ENCODE peak calls at places on chromosomes 12 and 14, in eight cellular contexts. One of them, this sample, is unnamed.

GRCh38 chr14:69318241-69318640 is 58.3 kb downstream of the GALNT16 start:
- DNase-seq in astrocyte of the spinal cord: no peak
- DNase-seq in stimulated activated CD4-positive, alpha-beta T cell treated with anti-CD3 and anti-CD28 coated beads, Interleukin-2, amount 100 ng/mL, for 48 hours: no peak
- DNase-seq in hypothalamus: no peak
- DNase-seq in activated naive CD8-positive, alpha-beta T cell treated with anti-CD3 and anti-CD28 coated beads, Interleukin-2, amount 50 U/mL, for 24 hours: no peak
- DNase-seq in endothelial cell: no peak
- DNase-seq in fibroblast of the aortic adventitia: no peak
- DNase-seq in small intestine: no peak
- DNase-seq in this sample: no peak

GRCh38 chr12:75446857-75447256 is 33.7 kb upstream of the GLIPR1 start:
- DNase-seq in astrocyte of the spinal cord: peak
- DNase-seq in stimulated activated CD4-positive, alpha-beta T cell treated with anti-CD3 and anti-CD28 coated beads, Interleukin-2, amount 100 ng/mL, for 48 hours: no peak
- DNase-seq in hypothalamus: no peak
- DNase-seq in activated naive CD8-positive, alpha-beta T cell treated with anti-CD3 and anti-CD28 coated beads, Interleukin-2, amount 50 U/mL, for 24 hours: no peak
- DNase-seq in endothelial cell: no peak
- DNase-seq in fibroblast of the aortic adventitia: peak
- DNase-seq in small intestine: no peak
- DNase-seq in this sample: no peak

GRCh38 chr12:52633383-52633782 is 15.0 kb upstream of the KRT73 start:
- DNase-seq in astrocyte of the spinal cord: no peak
- DNase-seq in stimulated activated CD4-positive, alpha-beta T cell treated with anti-CD3 and anti-CD28 coated beads, Interleukin-2, amount 100 ng/mL, for 48 hours: no peak
- DNase-seq in hypothalamus: no peak
- DNase-seq in activated naive CD8-positive, alpha-beta T cell treated with anti-CD3 and anti-CD28 coated beads, Interleukin-2, amount 50 U/mL, for 24 hours: no peak
- DNase-seq in endothelial cell: no peak
- DNase-seq in fibroblast of the aortic adventitia: no peak
- DNase-seq in small intestine: no peak
- DNase-seq in this sample: peak

GRCh38 chr14:88879016-88879415 is 54.6 kb downstream of the TTC8 start:
- DNase-seq in astrocyte of the spinal cord: peak
- DNase-seq in stimulated activated CD4-positive, alpha-beta T cell treated with anti-CD3 and anti-CD28 coated beads, Interleukin-2, amount 100 ng/mL, for 48 hours: no peak
- DNase-seq in hypothalamus: no peak
- DNase-seq in activated naive CD8-positive, alpha-beta T cell treated with anti-CD3 and anti-CD28 coated beads, Interleukin-2, amount 50 U/mL, for 24 hours: no peak
- DNase-seq in endothelial cell: no peak
- DNase-seq in fibroblast of the aortic adventitia: peak
- DNase-seq in small intestine: no peak
- DNase-seq in this sample: no peak

GRCh38 chr14:41718477-41719166 is 111.9 kb downstream of the LRFN5 start:
- DNase-seq in astrocyte of the spinal cord: no peak
- DNase-seq in stimulated activated CD4-positive, alpha-beta T cell treated with anti-CD3 and anti-CD28 coated beads, Interleukin-2, amount 100 ng/mL, for 48 hours: no peak
- DNase-seq in hypothalamus: no peak
- DNase-seq in activated naive CD8-positive, alpha-beta T cell treated with anti-CD3 and anti-CD28 coated beads, Interleukin-2, amount 50 U/mL, for 24 hours: no peak
- DNase-seq in endothelial cell: no peak
- DNase-seq in fibroblast of the aortic adventitia: no peak
- DNase-seq in small intestine: no peak
- DNase-seq in this sample: peak

GRCh38 chr12:120077260-120077659 is 39.3 kb downstream of the RAB35 start:
- DNase-seq in astrocyte of the spinal cord: no peak
- DNase-seq in stimulated activated CD4-positive, alpha-beta T cell treated with anti-CD3 and anti-CD28 coated beads, Interleukin-2, amount 100 ng/mL, for 48 hours: no peak
- DNase-seq in hypothalamus: no peak
- DNase-seq in activated naive CD8-positive, alpha-beta T cell treated with anti-CD3 and anti-CD28 coated beads, Interleukin-2, amount 50 U/mL, for 24 hours: no peak
- DNase-seq in endothelial cell: no peak
- DNase-seq in fibroblast of the aortic adventitia: no peak
- DNase-seq in small intestine: no peak
- DNase-seq in this sample: no peak

GRCh38 chr12:117660896-117661295 is 299.5 kb upstream of the NOS1 start:
- DNase-seq in astrocyte of the spinal cord: no peak
- DNase-seq in stimulated activated CD4-positive, alpha-beta T cell treated with anti-CD3 and anti-CD28 coated beads, Interleukin-2, amount 100 ng/mL, for 48 hours: no peak
- DNase-seq in hypothalamus: no peak
- DNase-seq in activated naive CD8-positive, alpha-beta T cell treated with anti-CD3 and anti-CD28 coated beads, Interleukin-2, amount 50 U/mL, for 24 hours: no peak
- DNase-seq in endothelial cell: no peak
- DNase-seq in fibroblast of the aortic adventitia: no peak
- DNase-seq in small intestine: no peak
- DNase-seq in this sample: no peak

GRCh38 chr12:111035578-111036301 is 115.4 kb upstream of the MYL2 start:
- DNase-seq in astrocyte of the spinal cord: no peak
- DNase-seq in stimulated activated CD4-positive, alpha-beta T cell treated with anti-CD3 and anti-CD28 coated beads, Interleukin-2, amount 100 ng/mL, for 48 hours: no peak
- DNase-seq in hypothalamus: no peak
- DNase-seq in activated naive CD8-positive, alpha-beta T cell treated with anti-CD3 and anti-CD28 coated beads, Interleukin-2, amount 50 U/mL, for 24 hours: no peak
- DNase-seq in endothelial cell: peak
- DNase-seq in fibroblast of the aortic adventitia: no peak
- DNase-seq in small intestine: no peak
- DNase-seq in this sample: no peak

GRCh38 chr14:100155881-100156645 is 3.4 kb downstream of the DEGS2 start:
- DNase-seq in astrocyte of the spinal cord: no peak
- DNase-seq in stimulated activated CD4-positive, alpha-beta T cell treated with anti-CD3 and anti-CD28 coated beads, Interleukin-2, amount 100 ng/mL, for 48 hours: no peak
- DNase-seq in hypothalamus: no peak
- DNase-seq in activated naive CD8-positive, alpha-beta T cell treated with anti-CD3 and anti-CD28 coated beads, Interleukin-2, amount 50 U/mL, for 24 hours: no peak
- DNase-seq in endothelial cell: no peak
- DNase-seq in fibroblast of the aortic adventitia: no peak
- DNase-seq in small intestine: peak
- DNase-seq in this sample: no peak

GRCh38 chr12:1519642-1520041 is 74.7 kb downstream of the FBXL14 start:
- DNase-seq in astrocyte of the spinal cord: no peak
- DNase-seq in stimulated activated CD4-positive, alpha-beta T cell treated with anti-CD3 and anti-CD28 coated beads, Interleukin-2, amount 100 ng/mL, for 48 hours: no peak
- DNase-seq in hypothalamus: no peak
- DNase-seq in activated naive CD8-positive, alpha-beta T cell treated with anti-CD3 and anti-CD28 coated beads, Interleukin-2, amount 50 U/mL, for 24 hours: no peak
- DNase-seq in endothelial cell: no peak
- DNase-seq in fibroblast of the aortic adventitia: no peak
- DNase-seq in small intestine: no peak
- DNase-seq in this sample: no peak

GRCh38 chr14:20836668-20837338 is 34.2 kb upstream of the RNASE1 start:
- DNase-seq in astrocyte of the spinal cord: no peak
- DNase-seq in stimulated activated CD4-positive, alpha-beta T cell treated with anti-CD3 and anti-CD28 coated beads, Interleukin-2, amount 100 ng/mL, for 48 hours: no peak
- DNase-seq in hypothalamus: no peak
- DNase-seq in activated naive CD8-positive, alpha-beta T cell treated with anti-CD3 and anti-CD28 coated beads, Interleukin-2, amount 50 U/mL, for 24 hours: no peak
- DNase-seq in endothelial cell: no peak
- DNase-seq in fibroblast of the aortic adventitia: peak
- DNase-seq in small intestine: no peak
- DNase-seq in this sample: no peak

GRCh38 chr14:52000019-52000582 is 10.8 kb downstream of the RTRAF start:
- DNase-seq in astrocyte of the spinal cord: no peak
- DNase-seq in stimulated activated CD4-positive, alpha-beta T cell treated with anti-CD3 and anti-CD28 coated beads, Interleukin-2, amount 100 ng/mL, for 48 hours: no peak
- DNase-seq in hypothalamus: no peak
- DNase-seq in activated naive CD8-positive, alpha-beta T cell treated with anti-CD3 and anti-CD28 coated beads, Interleukin-2, amount 50 U/mL, for 24 hours: no peak
- DNase-seq in endothelial cell: no peak
- DNase-seq in fibroblast of the aortic adventitia: peak
- DNase-seq in small intestine: no peak
- DNase-seq in this sample: no peak

GRCh38 chr14:76090611-76091010 is 61.1 kb upstream of the GPATCH2L start:
- DNase-seq in astrocyte of the spinal cord: no peak
- DNase-seq in stimulated activated CD4-positive, alpha-beta T cell treated with anti-CD3 and anti-CD28 coated beads, Interleukin-2, amount 100 ng/mL, for 48 hours: no peak
- DNase-seq in hypothalamus: no peak
- DNase-seq in activated naive CD8-positive, alpha-beta T cell treated with anti-CD3 and anti-CD28 coated beads, Interleukin-2, amount 50 U/mL, for 24 hours: no peak
- DNase-seq in endothelial cell: no peak
- DNase-seq in fibroblast of the aortic adventitia: peak
- DNase-seq in small intestine: no peak
- DNase-seq in this sample: no peak